ENCODE peak calls at places on chromosomes 1 and 21, in ten cellular contexts. One of them, this sample, is unnamed.

GRCh38 chr1:62144238-62144831 is 50.3 kb upstream of the L1TD1 start:
- DNase-seq in tibial artery: peak
- DNase-seq in OCI-LY7: peak
- DNase-seq in GM06990: no peak
- DNase-seq in psoas muscle: no peak
- DNase-seq in CD4-positive, alpha-beta T cell: peak
- DNase-seq in AG10803: peak
- DNase-seq in GM10248: peak
- DNase-seq in fibroblast of lung: peak
- DNase-seq in neural crest cell: peak
- DNase-seq in this sample: no peak

GRCh38 chr1:202074985-202075773 is 47.5 kb upstream of the GPR37L1 start:
- DNase-seq in fibroblast of lung: no peak
- DNase-seq in GM10248: no peak
- DNase-seq in psoas muscle: no peak
- DNase-seq in CD4-positive, alpha-beta T cell: no peak
- DNase-seq in neural crest cell: no peak
- DNase-seq in GM06990: no peak
- DNase-seq in AG10803: no peak
- DNase-seq in tibial artery: no peak
- DNase-seq in OCI-LY7: no peak
- DNase-seq in this sample: no peak

GRCh38 chr1:225260319-225260718 is 167.5 kb downstream of the LBR start:
- DNase-seq in neural crest cell: no peak
- DNase-seq in fibroblast of lung: no peak
- DNase-seq in CD4-positive, alpha-beta T cell: no peak
- DNase-seq in OCI-LY7: no peak
- DNase-seq in AG10803: no peak
- DNase-seq in tibial artery: no peak
- DNase-seq in GM06990: no peak
- DNase-seq in psoas muscle: no peak
- DNase-seq in GM10248: no peak
- DNase-seq in this sample: no peak

GRCh38 chr1:174191255-174191906 is 32.1 kb downstream of the RABGAP1L start:
- DNase-seq in neural crest cell: no peak
- DNase-seq in AG10803: peak
- DNase-seq in fibroblast of lung: peak
- DNase-seq in GM06990: no peak
- DNase-seq in tibial artery: no peak
- DNase-seq in OCI-LY7: no peak
- DNase-seq in CD4-positive, alpha-beta T cell: no peak
- DNase-seq in psoas muscle: no peak
- DNase-seq in GM10248: no peak
- DNase-seq in this sample: no peak

GRCh38 chr1:205069371-205070125 is 14.7 kb downstream of the TMEM81 start:
- DNase-seq in fibroblast of lung: no peak
- DNase-seq in tibial artery: peak
- DNase-seq in GM10248: no peak
- DNase-seq in AG10803: no peak
- DNase-seq in OCI-LY7: no peak
- DNase-seq in psoas muscle: no peak
- DNase-seq in CD4-positive, alpha-beta T cell: no peak
- DNase-seq in neural crest cell: no peak
- DNase-seq in GM06990: no peak
- DNase-seq in this sample: no peak

GRCh38 chr1:54806931-54807611 is 5.9 kb upstream of the TTC22 start:
- DNase-seq in tibial artery: no peak
- DNase-seq in neural crest cell: no peak
- DNase-seq in OCI-LY7: no peak
- DNase-seq in fibroblast of lung: peak
- DNase-seq in psoas muscle: no peak
- DNase-seq in GM10248: no peak
- DNase-seq in AG10803: peak
- DNase-seq in CD4-positive, alpha-beta T cell: no peak
- DNase-seq in GM06990: no peak
- DNase-seq in this sample: no peak

GRCh38 chr1:212983482-212983881 is 32.2 kb downstream of the ANGEL2 start:
- DNase-seq in GM10248: no peak
- DNase-seq in neural crest cell: no peak
- DNase-seq in fibroblast of lung: no peak
- DNase-seq in CD4-positive, alpha-beta T cell: no peak
- DNase-seq in GM06990: no peak
- DNase-seq in AG10803: no peak
- DNase-seq in psoas muscle: no peak
- DNase-seq in tibial artery: no peak
- DNase-seq in OCI-LY7: no peak
- DNase-seq in this sample: no peak

GRCh38 chr1:110787328-110788071 is 85.4 kb upstream of the CD53 start:
- DNase-seq in CD4-positive, alpha-beta T cell: peak
- DNase-seq in neural crest cell: no peak
- DNase-seq in GM06990: peak
- DNase-seq in GM10248: peak
- DNase-seq in AG10803: no peak
- DNase-seq in fibroblast of lung: no peak
- DNase-seq in psoas muscle: no peak
- DNase-seq in tibial artery: no peak
- DNase-seq in OCI-LY7: peak
- DNase-seq in this sample: no peak

GRCh38 chr1:1670866-1671265 is 12.1 kb upstream of the CDK11B start:
- DNase-seq in GM06990: no peak
- DNase-seq in neural crest cell: no peak
- DNase-seq in fibroblast of lung: no peak
- DNase-seq in GM10248: no peak
- DNase-seq in tibial artery: no peak
- DNase-seq in psoas muscle: no peak
- DNase-seq in AG10803: no peak
- DNase-seq in CD4-positive, alpha-beta T cell: no peak
- DNase-seq in OCI-LY7: no peak
- DNase-seq in this sample: no peak

GRCh38 chr1:160607051-160608032 is 28.0 kb upstream of the CD84 start:
- DNase-seq in GM06990: peak
- DNase-seq in AG10803: peak
- DNase-seq in GM10248: peak
- DNase-seq in OCI-LY7: peak
- DNase-seq in CD4-positive, alpha-beta T cell: peak
- DNase-seq in fibroblast of lung: peak
- DNase-seq in tibial artery: peak
- DNase-seq in psoas muscle: no peak
- DNase-seq in neural crest cell: peak
- DNase-seq in this sample: peak

GRCh38 chr1:89754518-89754917 is 66.3 kb upstream of the LRRC8D start:
- DNase-seq in OCI-LY7: peak
- DNase-seq in GM10248: no peak
- DNase-seq in CD4-positive, alpha-beta T cell: no peak
- DNase-seq in fibroblast of lung: no peak
- DNase-seq in psoas muscle: no peak
- DNase-seq in AG10803: peak
- DNase-seq in neural crest cell: no peak
- DNase-seq in tibial artery: no peak
- DNase-seq in GM06990: no peak
- DNase-seq in this sample: peak

GRCh38 chr21:37687001-37687400 is 229.3 kb downstream of the KCNJ6 start:
- DNase-seq in tibial artery: no peak
- DNase-seq in AG10803: peak
- DNase-seq in OCI-LY7: no peak
- DNase-seq in GM06990: no peak
- DNase-seq in CD4-positive, alpha-beta T cell: no peak
- DNase-seq in neural crest cell: no peak
- DNase-seq in fibroblast of lung: no peak
- DNase-seq in psoas muscle: no peak
- DNase-seq in GM10248: no peak
- DNase-seq in this sample: no peak

GRCh38 chr1:2611034-2611501 is 21.7 kb downstream of the MMEL1 start:
- DNase-seq in AG10803: no peak
- DNase-seq in GM10248: no peak
- DNase-seq in GM06990: peak
- DNase-seq in tibial artery: no peak
- DNase-seq in fibroblast of lung: peak
- DNase-seq in psoas muscle: peak
- DNase-seq in neural crest cell: peak
- DNase-seq in OCI-LY7: peak
- DNase-seq in CD4-positive, alpha-beta T cell: no peak
- DNase-seq in this sample: peak

DNA sequence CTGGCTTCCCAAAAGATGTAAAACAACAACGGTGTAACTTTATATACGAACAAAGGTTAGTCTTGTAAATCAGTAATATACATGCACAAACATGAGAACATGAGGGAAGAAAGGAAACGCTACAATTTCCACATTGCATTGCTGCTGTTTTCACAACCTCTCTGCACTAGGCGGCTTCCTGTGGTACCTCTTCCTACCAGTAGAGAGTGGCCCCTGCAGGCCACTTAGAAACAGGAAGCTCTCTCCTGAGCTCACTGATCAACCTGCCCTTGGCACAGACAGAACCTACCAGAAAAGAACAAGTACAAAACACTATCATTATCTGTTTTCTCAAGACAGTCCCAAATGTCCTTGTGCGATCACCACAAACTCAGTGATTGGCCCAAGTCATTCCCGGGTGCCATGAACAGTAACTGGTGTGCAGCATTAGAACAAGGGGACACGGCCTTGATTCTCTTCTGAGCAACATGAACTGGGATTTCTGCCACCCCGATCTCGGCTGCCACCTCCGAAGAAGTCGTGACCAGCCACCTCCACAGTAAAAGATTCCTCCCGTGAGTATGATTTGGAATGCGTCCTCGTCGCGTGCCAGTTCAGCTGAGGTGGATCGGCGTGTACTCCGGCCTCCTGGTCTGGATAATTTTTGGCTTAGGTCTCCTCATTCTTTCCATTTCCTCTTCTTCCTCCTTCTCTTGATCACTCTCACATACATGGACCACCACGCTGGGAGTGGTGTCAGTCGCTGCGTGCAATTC is 5.7 kb upstream of the KCNE1 start:
- DNase-seq in fibroblast of lung: no peak
- DNase-seq in tibial artery: no peak
- DNase-seq in psoas muscle: no peak
- DNase-seq in GM06990: no peak
- DNase-seq in GM10248: no peak
- DNase-seq in CD4-positive, alpha-beta T cell: no peak
- DNase-seq in neural crest cell: no peak
- DNase-seq in AG10803: no peak
- DNase-seq in OCI-LY7: peak
- DNase-seq in this sample: peak
- TF ChIP-seq CTCF in fibroblast of lung: peak
- TF ChIP-seq CTCF in tibial artery: no peak
- TF ChIP-seq CTCF in psoas muscle: no peak
- TF ChIP-seq CTCF in GM06990: peak
- TF ChIP-seq CTCF in GM10248: peak
- TF ChIP-seq CTCF in CD4-positive, alpha-beta T cell: no peak
- TF ChIP-seq CTCF in neural crest cell: peak
- TF ChIP-seq CTCF in AG10803: peak
- TF ChIP-seq CTCF in OCI-LY7: peak
- TF ChIP-seq CTCF in this sample: peak

GRCh38 chr1:179586107-179586823 is 5.4 kb upstream of the TDRD5 start:
- DNase-seq in GM10248: no peak
- DNase-seq in tibial artery: peak
- DNase-seq in OCI-LY7: no peak
- DNase-seq in CD4-positive, alpha-beta T cell: no peak
- DNase-seq in GM06990: no peak
- DNase-seq in neural crest cell: peak
- DNase-seq in fibroblast of lung: peak
- DNase-seq in psoas muscle: peak
- DNase-seq in AG10803: peak
- DNase-seq in this sample: no peak
- TF ChIP-seq CTCF in GM10248: no peak
- TF ChIP-seq CTCF in tibial artery: peak
- TF ChIP-seq CTCF in OCI-LY7: no peak
- TF ChIP-seq CTCF in CD4-positive, alpha-beta T cell: no peak
- TF ChIP-seq CTCF in GM06990: no peak
- TF ChIP-seq CTCF in neural crest cell: peak
- TF ChIP-seq CTCF in fibroblast of lung: peak
- TF ChIP-seq CTCF in psoas muscle: no peak
- TF ChIP-seq CTCF in AG10803: no peak
- TF ChIP-seq CTCF in this sample: peak

GRCh38 chr21:42581676-42582371 is 68.2 kb downstream of the SLC37A1 start:
- DNase-seq in tibial artery: no peak
- DNase-seq in GM10248: no peak
- DNase-seq in CD4-positive, alpha-beta T cell: no peak
- DNase-seq in fibroblast of lung: no peak
- DNase-seq in neural crest cell: no peak
- DNase-seq in GM06990: no peak
- DNase-seq in psoas muscle: no peak
- DNase-seq in AG10803: no peak
- DNase-seq in OCI-LY7: no peak
- DNase-seq in this sample: no peak
- TF ChIP-seq CTCF in tibial artery: no peak
- TF ChIP-seq CTCF in GM10248: no peak
- TF ChIP-seq CTCF in CD4-positive, alpha-beta T cell: no peak
- TF ChIP-seq CTCF in fibroblast of lung: no peak
- TF ChIP-seq CTCF in neural crest cell: no peak
- TF ChIP-seq CTCF in GM06990: no peak
- TF ChIP-seq CTCF in psoas muscle: no peak
- TF ChIP-seq CTCF in AG10803: no peak
- TF ChIP-seq CTCF in OCI-LY7: no peak
- TF ChIP-seq CTCF in this sample: no peak

GRCh38 chr1:23555225-23555801 is 4.0 kb downstream of the ID3 start:
- DNase-seq in fibroblast of lung: no peak
- DNase-seq in GM10248: no peak
- DNase-seq in CD4-positive, alpha-beta T cell: no peak
- DNase-seq in neural crest cell: no peak
- DNase-seq in tibial artery: peak
- DNase-seq in OCI-LY7: peak
- DNase-seq in psoas muscle: no peak
- DNase-seq in GM06990: no peak
- DNase-seq in AG10803: peak
- DNase-seq in this sample: no peak
- TF ChIP-seq CTCF in fibroblast of lung: peak
- TF ChIP-seq CTCF in GM10248: no peak
- TF ChIP-seq CTCF in CD4-positive, alpha-beta T cell: no peak
- TF ChIP-seq CTCF in neural crest cell: peak
- TF ChIP-seq CTCF in tibial artery: no peak
- TF ChIP-seq CTCF in OCI-LY7: no peak
- TF ChIP-seq CTCF in psoas muscle: no peak
- TF ChIP-seq CTCF in GM06990: no peak
- TF ChIP-seq CTCF in AG10803: no peak
- TF ChIP-seq CTCF in this sample: peak

This sample was measured in CD14-positive monocyte.